ENCODE peak calls at places on chromosome 12, in eight cellular contexts. H is hippocampal formation; M is choroid plexus epithelial cell; N is mucosa of descending colon; C is left cardiac atrium; E is glutamatergic neuron; D is effector memory CD4-positive, alpha-beta T cell; Y is brain microvascular endothelial cell. I is an unnamed sample.

GRCh38 chr12:25502071-25502555 is 51.0 kb downstream of the LMNTD1 start:
- DNase-seq in Y (no peak), D (no peak), H (no peak), M (no peak), E (no peak), N (no peak), C (no peak), I (no peak)

GRCh38 chr12:6830286-6830892 is 2.2 kb downstream of the P3H3 start:
- DNase-seq in H (no peak), E (peak; percentile 10), Y (no peak), D (no peak), C (no peak), M (no peak), N (no peak), I (no peak)

GRCh38 chr12:108618079-108618952 is 15.4 kb downstream of the SELPLG start:
- DNase-seq in D (peak; percentile 56), N (peak; percentile 82), C (peak; percentile 84), Y (peak; percentile 73), M (peak; percentile 90), H (peak; percentile 59), E (peak; percentile 88), I (peak; percentile 84)

GRCh38 chr12:26721800-26722199 is 111.2 kb downstream of the ITPR2 start:
- DNase-seq in H (no peak), M (no peak), D (no peak), C (no peak), E (no peak), N (no peak), Y (no peak), I (no peak)

GRCh38 chr12:92987362-92987761 is 58.3 kb upstream of the EEA1 start:
- DNase-seq in D (no peak), N (no peak), Y (peak; percentile 56), C (no peak), E (no peak), H (no peak), M (peak; percentile 92), I (peak; percentile 84)

GRCh38 chr12:12254549-12254948 is 12.3 kb downstream of the LRP6 start:
- DNase-seq in C (no peak), Y (no peak), N (no peak), D (no peak), H (no peak), E (no peak), M (no peak), I (no peak)

GRCh38 chr12:49332891-49333371 is 4.1 kb downstream of the C1QL4 start:
- DNase-seq in D (no peak), Y (no peak), C (no peak), E (no peak), N (no peak), M (no peak), H (no peak), I (no peak)

GRCh38 chr12:82383930-82384513 is 25.7 kb downstream of the METTL25 start:
- DNase-seq in N (no peak), E (no peak), H (no peak), M (peak; percentile 62), C (no peak), Y (peak; percentile 25), D (no peak), I (peak; percentile 46)

GRCh38 chr12:12534975-12535374 is 27.7 kb downstream of the DUSP16 start:
- DNase-seq in D (no peak), E (no peak), N (no peak), Y (no peak), M (no peak), C (no peak), H (no peak), I (no peak)

GRCh38 chr12:99454539-99455172 is 192.9 kb upstream of the GARIN6 start:
- DNase-seq in C (no peak), D (no peak), E (no peak), H (no peak), N (no peak), M (no peak), Y (no peak), I (no peak)

GRCh38 chr12:8449293-8449944 is 6.3 kb upstream of the CLEC6A start:
- DNase-seq in Y (no peak), C (no peak), N (no peak), E (no peak), H (no peak), M (no peak), D (no peak), I (no peak)

GRCh38 chr12:26287666-26288408 is 92.5 kb downstream of the SSPN start:
- DNase-seq in M (no peak), C (peak; percentile 51), E (no peak), Y (no peak), D (no peak), H (no peak), N (no peak), I (peak; percentile 85)

GRCh38 chr12:6652391-6652790 is 5.2 kb upstream of the ACRBP start:
- DNase-seq in M (no peak), H (no peak), D (no peak), Y (no peak), C (no peak), E (no peak), N (no peak), I (no peak)